ENCODE peak calls at places on chromosomes 12 and 14, in five cellular contexts. One of them, this sample, is unnamed.
A peak's percentile ranks its signal among the peaks of the same experiment; 100 is the strongest.

GRCh38 chr14:83419420-83419819 is 1885.8 kb upstream of the SEL1L start:
- DNase-seq in K562: no peak
- DNase-seq in H1: no peak
- DNase-seq in HepG2: no peak
- DNase-seq in GM12878: no peak
- DNase-seq in this sample: no peak

GRCh38 chr14:101962503-101962874 is 1.9 kb upstream of the DYNC1H1 start:
- DNase-seq in HepG2: peak; percentile 90
- DNase-seq in H1: no peak
- DNase-seq in GM12878: no peak
- DNase-seq in K562: peak; percentile 55
- DNase-seq in this sample: no peak

GRCh38 chr14:50800032-50800431 is 30.9 kb downstream of the NIN start:
- DNase-seq in GM12878: no peak
- DNase-seq in H1: no peak
- DNase-seq in HepG2: no peak
- DNase-seq in K562: no peak
- DNase-seq in this sample: no peak

GRCh38 chr12:113955109-113955970 is 10.8 kb downstream of the RBM19 start:
- DNase-seq in HepG2: peak; percentile 49
- DNase-seq in H1: peak; percentile 83
- DNase-seq in GM12878: no peak
- DNase-seq in K562: no peak
- DNase-seq in this sample: no peak

GRCh38 chr14:101520621-101521305 is 40.5 kb upstream of the DIO3 start:
- DNase-seq in HepG2: no peak
- DNase-seq in H1: no peak
- DNase-seq in GM12878: no peak
- DNase-seq in K562: no peak
- DNase-seq in this sample: no peak

GRCh38 chr12:85923767-85924331 is 49.8 kb downstream of the NTS start:
- DNase-seq in K562: peak; percentile 7
- DNase-seq in H1: no peak
- DNase-seq in HepG2: no peak
- DNase-seq in GM12878: no peak
- DNase-seq in this sample: no peak

GRCh38 chr12:56220611-56221232 is 1.0 kb downstream of the RNF41 start:
- DNase-seq in K562: no peak
- DNase-seq in HepG2: no peak
- DNase-seq in GM12878: peak; percentile 30
- DNase-seq in H1: no peak
- DNase-seq in this sample: no peak

GRCh38 chr12:110141389-110141788 is 17.2 kb downstream of the IFT81 start:
- DNase-seq in K562: no peak
- DNase-seq in GM12878: no peak
- DNase-seq in HepG2: no peak
- DNase-seq in H1: no peak
- DNase-seq in this sample: no peak

GRCh38 chr12:116164263-116164817 is 113.2 kb downstream of the MED13L start:
- DNase-seq in K562: peak; percentile 27
- DNase-seq in GM12878: no peak
- DNase-seq in HepG2: no peak
- DNase-seq in H1: no peak
- DNase-seq in this sample: no peak

GRCh38 chr12:120677765-120678473 is 9.0 kb upstream of the MLEC start:
- DNase-seq in H1: peak; percentile 41
- DNase-seq in K562: no peak
- DNase-seq in HepG2: no peak
- DNase-seq in GM12878: peak; percentile 82
- DNase-seq in this sample: peak; percentile 49

GRCh38 chr14:45252356-45253069 is 489 bp downstream of the MIS18BP1 start:
- DNase-seq in H1: no peak
- DNase-seq in K562: no peak
- DNase-seq in GM12878: no peak
- DNase-seq in HepG2: no peak
- DNase-seq in this sample: no peak

GRCh38 chr12:122139941-122140340 is 34.1 kb downstream of the IL31 start:
- DNase-seq in K562: no peak
- DNase-seq in HepG2: no peak
- DNase-seq in GM12878: no peak
- DNase-seq in H1: no peak
- DNase-seq in this sample: no peak

GRCh38 chr12:27549801-27550652 is 26.0 kb downstream of the PPFIBP1 start:
- DNase-seq in HepG2: peak; percentile 99
- DNase-seq in GM12878: no peak
- DNase-seq in H1: no peak
- DNase-seq in K562: peak; percentile 22
- DNase-seq in this sample: no peak

GRCh38 chr14:67934087-67934486 is 114.5 kb downstream of the RAD51B start:
- DNase-seq in HepG2: peak; percentile 62
- DNase-seq in K562: peak; percentile 19
- DNase-seq in H1: no peak
- DNase-seq in GM12878: peak; percentile 42
- DNase-seq in this sample: peak; percentile 13

GRCh38 chr12:84502907-84503787 is 409.5 kb downstream of the SLC6A15 start:
- DNase-seq in GM12878: no peak
- DNase-seq in HepG2: peak; percentile 16
- DNase-seq in H1: peak; percentile 69
- DNase-seq in K562: peak; percentile 9
- DNase-seq in this sample: no peak

GRCh38 chr14:76348898-76349297 is 27.0 kb upstream of the ESRRB start:
- DNase-seq in K562: no peak
- DNase-seq in HepG2: no peak
- DNase-seq in H1: no peak
- DNase-seq in GM12878: no peak
- DNase-seq in this sample: no peak

GRCh38 chr12:62703011-62703380 is 232.0 kb downstream of the PPM1H start:
- DNase-seq in GM12878: no peak
- DNase-seq in H1: no peak
- DNase-seq in HepG2: no peak
- DNase-seq in K562: no peak
- DNase-seq in this sample: no peak

GRCh38 chr14:84254205-84254788 is 1275.6 kb upstream of the FLRT2 start:
- DNase-seq in HepG2: no peak
- DNase-seq in H1: no peak
- DNase-seq in GM12878: no peak
- DNase-seq in K562: no peak
- DNase-seq in this sample: no peak

GRCh38 chr12:6080149-6081045 is 44.1 kb downstream of the VWF start:
- DNase-seq in H1: no peak
- DNase-seq in K562: no peak
- DNase-seq in HepG2: no peak
- DNase-seq in GM12878: no peak
- DNase-seq in this sample: no peak

GRCh38 chr12:62799126-62799736 is 135.7 kb downstream of the PPM1H start:
- DNase-seq in HepG2: peak; percentile 56
- DNase-seq in GM12878: no peak
- DNase-seq in K562: peak; percentile 81
- DNase-seq in H1: peak; percentile 88
- DNase-seq in this sample: no peak

GRCh38 chr14:103702497-103703432 is 12.5 kb downstream of the XRCC3 start:
- DNase-seq in H1: no peak
- DNase-seq in K562: no peak
- DNase-seq in GM12878: no peak
- DNase-seq in HepG2: no peak
- DNase-seq in this sample: no peak

GRCh38 chr12:93751864-93752610 is 74.9 kb downstream of the CRADD start:
- DNase-seq in K562: no peak
- DNase-seq in GM12878: no peak
- DNase-seq in H1: no peak
- DNase-seq in HepG2: no peak
- DNase-seq in this sample: no peak

GRCh38 chr12:110557300-110557699 is 25.8 kb downstream of the PPTC7 start:
- DNase-seq in GM12878: no peak
- DNase-seq in K562: no peak
- DNase-seq in H1: no peak
- DNase-seq in HepG2: no peak
- DNase-seq in this sample: no peak

GRCh38 chr12:2306686-2307249 is 254.0 kb downstream of the CACNA1C start:
- DNase-seq in HepG2: no peak
- DNase-seq in GM12878: no peak
- DNase-seq in K562: no peak
- DNase-seq in H1: no peak
- DNase-seq in this sample: no peak

GRCh38 chr12:69733638-69734037 is 5.0 kb upstream of the RAB3IP start:
- DNase-seq in H1: no peak
- DNase-seq in HepG2: no peak
- DNase-seq in GM12878: no peak
- DNase-seq in K562: no peak
- DNase-seq in this sample: no peak

GRCh38 chr14:100692859-100693558 is 33.7 kb upstream of the DLK1 start:
- DNase-seq in HepG2: peak; percentile 65
- DNase-seq in GM12878: no peak
- DNase-seq in H1: no peak
- DNase-seq in K562: no peak
- DNase-seq in this sample: no peak

DNA sequence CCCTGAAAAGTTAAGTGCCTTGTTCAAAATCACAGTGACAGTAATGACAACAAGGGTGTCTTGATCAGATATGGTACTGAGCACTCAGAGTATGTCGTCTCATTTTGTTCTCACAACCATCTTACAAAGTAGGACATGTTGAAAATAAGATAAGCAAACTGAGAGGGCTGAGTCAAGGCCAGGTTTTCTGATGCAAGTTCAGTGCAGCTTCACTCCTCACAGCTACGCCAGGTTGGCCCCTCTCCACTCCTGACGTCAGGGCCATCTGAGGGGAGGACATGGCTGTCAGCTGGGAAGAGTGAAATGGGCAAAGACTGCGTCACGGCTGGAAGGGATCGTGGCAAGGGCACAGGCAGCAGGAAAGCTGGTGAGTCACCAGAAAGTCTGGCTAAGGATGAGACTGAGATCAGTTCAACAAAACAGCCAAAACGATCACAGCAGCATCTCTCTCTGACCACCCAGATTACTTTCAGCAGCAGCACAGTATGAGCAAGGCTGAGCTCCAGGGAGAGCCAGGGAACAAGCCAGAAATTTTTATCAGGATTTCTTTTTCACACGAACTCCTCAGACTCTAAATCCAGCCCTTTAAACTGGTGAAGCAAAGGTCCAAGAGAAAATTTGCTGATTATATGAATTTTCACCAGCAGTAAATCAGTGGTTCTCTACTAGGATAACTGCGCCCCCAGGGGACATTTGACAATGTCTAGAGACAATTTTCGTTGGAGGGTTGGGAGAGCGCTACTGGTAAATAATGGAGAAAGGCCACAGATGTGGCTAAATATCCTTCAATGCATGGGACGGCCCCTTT is 297.9 kb upstream of the AMIGO2 start:
- DNase-seq in GM12878: no peak
- DNase-seq in K562: peak; percentile 16
- DNase-seq in H1: no peak
- DNase-seq in HepG2: no peak
- DNase-seq in this sample: no peak
- TF ChIP-seq TAF1 in GM12878: no peak
- TF ChIP-seq TAF1 in K562: no peak
- TF ChIP-seq TAF1 in H1: no peak
- TF ChIP-seq TAF1 in HepG2: no peak
- TF ChIP-seq TAF1 in this sample: no peak

GRCh38 chr12:99767809-99768208 is 120.3 kb downstream of the GARIN6 start:
- DNase-seq in GM12878: no peak
- DNase-seq in H1: no peak
- DNase-seq in HepG2: no peak
- DNase-seq in K562: no peak
- DNase-seq in this sample: no peak

GRCh38 chr12:99771659-99772058 is 124.1 kb downstream of the GARIN6 start:
- DNase-seq in GM12878: no peak
- DNase-seq in H1: no peak
- DNase-seq in HepG2: no peak
- DNase-seq in K562: no peak
- DNase-seq in this sample: no peak

GRCh38 chr12:99769581-99769980 is 122.0 kb downstream of the GARIN6 start:
- DNase-seq in H1: no peak
- DNase-seq in K562: no peak
- DNase-seq in HepG2: no peak
- DNase-seq in GM12878: no peak
- DNase-seq in this sample: no peak

GRCh38 chr12:99766408-99766807 is 118.9 kb downstream of the GARIN6 start:
- DNase-seq in H1: no peak
- DNase-seq in K562: no peak
- DNase-seq in GM12878: no peak
- DNase-seq in HepG2: no peak
- DNase-seq in this sample: no peak

GRCh38 chr12:99768758-99769157 is 121.2 kb downstream of the GARIN6 start:
- DNase-seq in H1: no peak
- DNase-seq in GM12878: no peak
- DNase-seq in K562: no peak
- DNase-seq in HepG2: no peak
- DNase-seq in this sample: no peak
- TF ChIP-seq POLR2AphosphoS5 in H1: no peak
- TF ChIP-seq POLR2AphosphoS5 in GM12878: no peak
- TF ChIP-seq POLR2AphosphoS5 in K562: no peak
- TF ChIP-seq POLR2AphosphoS5 in HepG2: no peak
- TF ChIP-seq POLR2AphosphoS5 in this sample: no peak

GRCh38 chr14:95222151-95222631 is 64.9 kb upstream of the DICER1 start:
- DNase-seq in HepG2: peak; percentile 6
- DNase-seq in K562: no peak
- DNase-seq in GM12878: no peak
- DNase-seq in H1: no peak
- DNase-seq in this sample: no peak
- TF ChIP-seq POLR2A in HepG2: no peak
- TF ChIP-seq POLR2A in K562: no peak
- TF ChIP-seq POLR2A in GM12878: no peak
- TF ChIP-seq POLR2A in H1: no peak
- TF ChIP-seq POLR2A in this sample: no peak

DNA sequence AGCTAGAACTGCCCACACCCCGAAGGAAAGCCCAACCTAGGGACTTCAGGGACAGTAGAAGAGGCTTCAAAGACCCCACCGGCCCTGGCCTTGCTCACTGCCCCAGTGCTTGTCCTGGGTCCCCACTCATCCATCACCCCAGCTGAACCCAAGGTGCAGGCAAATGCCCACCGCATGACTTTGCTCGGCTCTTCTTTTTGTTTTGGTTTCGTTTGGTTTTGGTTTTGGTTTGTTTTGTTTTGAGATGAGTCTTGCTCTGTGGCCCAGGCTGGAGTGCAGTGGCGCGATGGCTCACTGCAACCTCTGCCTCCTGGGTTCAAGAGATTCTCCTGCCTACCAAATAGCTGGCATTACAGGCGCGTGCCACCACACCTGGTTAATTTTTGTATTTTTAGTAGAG is 9.0 kb downstream of the CCDC85C start:
- DNase-seq in GM12878: peak; percentile 49
- DNase-seq in HepG2: no peak
- DNase-seq in H1: no peak
- DNase-seq in K562: no peak
- DNase-seq in this sample: peak; percentile 65
- TF ChIP-seq TAF1 in GM12878: peak; percentile 49
- TF ChIP-seq TAF1 in HepG2: no peak
- TF ChIP-seq TAF1 in H1: no peak
- TF ChIP-seq TAF1 in K562: no peak
- TF ChIP-seq TAF1 in this sample: no peak

This sample was measured in GM12892.